ENCODE peak calls at places on chromosomes 13 and 19, in six cellular contexts. R is bronchial epithelial cell, Y is HFFc6, O is brain microvascular endothelial cell, H is progenitor cell of endocrine pancreas, V is WTC11. K is an unnamed sample.

GRCh38 chr19:50155520-50156109 is 7.5 kb downstream of the IZUMO2 start:
- DNase-seq in R (no peak), Y (no peak), O (no peak), H (no peak), V (peak), K (no peak)

GRCh38 chr13:27053235-27053884 is 118.3 kb downstream of the USP12 start:
- DNase-seq in R (no peak), Y (no peak), O (no peak), H (no peak), V (no peak), K (no peak)

GRCh38 chr13:73215807-73216206 is 157.0 kb downstream of the KLF5 start:
- DNase-seq in R (no peak), Y (peak), O (peak), H (no peak), V (no peak), K (no peak)

GRCh38 chr19:58084596-58085347 is 13.3 kb downstream of the ZSCAN18 start:
- DNase-seq in R (no peak), Y (no peak), O (no peak), H (no peak), V (no peak), K (no peak)

GRCh38 chr19:51186323-51186722 is 38.6 kb upstream of the CD33 start:
- DNase-seq in R (no peak), Y (no peak), O (no peak), H (no peak), V (no peak), K (no peak)

GRCh38 chr13:75637101-75637774 is 1.1 kb downstream of the LMO7 start:
- DNase-seq in R (no peak), Y (no peak), O (no peak), H (no peak), V (peak), K (no peak)

GRCh38 chr13:111202745-111203144 is 87.6 kb downstream of the ARHGEF7 start:
- DNase-seq in R (peak), Y (peak), O (peak), H (no peak), V (no peak), K (no peak)

GRCh38 chr19:2805991-2806649 is 13.5 kb upstream of the ZNF554 start:
- DNase-seq in R (no peak), Y (no peak), O (no peak), H (no peak), V (no peak), K (no peak)

GRCh38 chr13:79081942-79082341 is 324.1 kb downstream of the RBM26 start:
- DNase-seq in R (no peak), Y (no peak), O (no peak), H (no peak), V (no peak), K (no peak)

GRCh38 chr19:37304190-37304883 is 66.6 kb upstream of the ZNF527 start:
- DNase-seq in R (no peak), Y (no peak), O (no peak), H (peak), V (peak), K (no peak)

GRCh38 chr19:23971598-23971997 is 56.9 kb downstream of the ZNF726 start:
- DNase-seq in R (no peak), Y (no peak), O (no peak), H (no peak), V (no peak), K (no peak)

GRCh38 chr19:55678121-55678671 is 3.2 kb downstream of the EPN1 start:
- DNase-seq in R (no peak), Y (no peak), O (no peak), H (no peak), V (no peak), K (no peak)

GRCh38 chr13:32811297-32811800 is 204.9 kb upstream of the KL start:
- DNase-seq in R (peak), Y (peak), O (peak), H (no peak), V (no peak), K (no peak)

GRCh38 chr19:1512671-1513491 is at the start of gene ADAMTSL5:
- DNase-seq in R (peak), Y (peak), O (no peak), H (no peak), V (peak), K (no peak)

GRCh38 chr19:13038306-13039210 is 43.3 kb downstream of the NFIX start:
- DNase-seq in R (no peak), Y (no peak), O (no peak), H (no peak), V (no peak), K (no peak)

GRCh38 chr19:46639356-46640061 is 3.5 kb upstream of the GNG8 start:
- DNase-seq in R (no peak), Y (peak), O (no peak), H (no peak), V (no peak), K (no peak)

GRCh38 chr13:40084934-40085333 is 429.5 kb downstream of the COG6 start:
- DNase-seq in R (no peak), Y (no peak), O (no peak), H (no peak), V (no peak), K (no peak)

GRCh38 chr13:30307194-30307965 is at the start of gene KATNAL1:
- DNase-seq in R (peak), Y (peak), O (peak), H (peak), V (peak), K (peak)

GRCh38 chr13:99905224-99905623 is 66.3 kb downstream of the ZIC5 start:
- DNase-seq in R (no peak), Y (no peak), O (no peak), H (no peak), V (no peak), K (no peak)

GRCh38 chr19:45798995-45799517 is 6.4 kb upstream of the DMWD start:
- DNase-seq in R (peak), Y (peak), O (peak), H (peak), V (peak), K (no peak)

GRCh38 chr13:113805431-113806103 is 46.5 kb downstream of the TMEM255B start:
- DNase-seq in R (no peak), Y (no peak), O (no peak), H (no peak), V (peak), K (no peak)

GRCh38 chr19:38264486-38265212 is at the start of gene SPINT2:
- DNase-seq in R (no peak), Y (no peak), O (no peak), H (peak), V (peak), K (peak)

GRCh38 chr19:42553292-42554045 is 25.2 kb upstream of the CEACAM1 start:
- DNase-seq in R (peak), Y (peak), O (peak), H (no peak), V (no peak), K (no peak)

GRCh38 chr19:51799311-51799997 is 4.5 kb downstream of the FPR3 start:
- DNase-seq in R (peak), Y (peak), O (peak), H (no peak), V (no peak), K (peak)

GRCh38 chr13:104779311-104779710 is 1713.1 kb upstream of the SLC10A2 start:
- DNase-seq in R (peak), Y (no peak), O (peak), H (no peak), V (peak), K (no peak)

GRCh38 chr19:31276831-31277230 is 72.4 kb downstream of the TSHZ3 start:
- DNase-seq in R (no peak), Y (no peak), O (no peak), H (no peak), V (no peak), K (no peak)

GRCh38 chr19:5823579-5824281 is 15.8 kb downstream of the FUT6 start:
- DNase-seq in R (no peak), Y (no peak), O (no peak), H (no peak), V (peak), K (no peak)

GRCh38 chr19:835201-835810 is 5.5 kb upstream of the PRTN3 start:
- DNase-seq in R (no peak), Y (no peak), O (no peak), H (no peak), V (no peak), K (no peak)

GRCh38 chr19:44303976-44304568 is 753 bp downstream of the ZNF235 start:
- DNase-seq in R (peak), Y (peak), O (peak), H (no peak), V (no peak), K (no peak)

GRCh38 chr19:47357788-47358680 is 8.9 kb downstream of the DHX34 start:
- DNase-seq in R (no peak), Y (no peak), O (peak), H (no peak), V (peak), K (no peak)

GRCh38 chr13:77014906-77015685 is 11.9 kb downstream of the FBXL3 start:
- DNase-seq in R (no peak), Y (no peak), O (no peak), H (no peak), V (no peak), K (no peak)

GRCh38 chr19:29521291-29522075 is 4.3 kb upstream of the VSTM2B start:
- DNase-seq in R (no peak), Y (no peak), O (no peak), H (no peak), V (no peak), K (no peak)

GRCh38 chr13:75947448-75947847 is 311.3 kb downstream of the LMO7 start:
- DNase-seq in R (no peak), Y (no peak), O (no peak), H (no peak), V (no peak), K (no peak)

GRCh38 chr13:42532561-42533335 is 41.2 kb upstream of the TNFSF11 start:
- DNase-seq in R (no peak), Y (no peak), O (no peak), H (no peak), V (no peak), K (no peak)

GRCh38 chr19:42323852-42324654 is 1.4 kb upstream of the MEGF8 start:
- DNase-seq in R (no peak), Y (no peak), O (no peak), H (no peak), V (peak), K (no peak)

GRCh38 chr13:50341526-50341925 is 326.3 kb downstream of the KCNRG start:
- DNase-seq in R (no peak), Y (no peak), O (no peak), H (no peak), V (no peak), K (no peak)

GRCh38 chr13:112779856-112780604 is 90.2 kb downstream of the ATP11A start:
- DNase-seq in R (no peak), Y (no peak), O (no peak), H (no peak), V (peak), K (no peak)

GRCh38 chr13:51542358-51542972 is 41.8 kb upstream of the WDFY2 start:
- DNase-seq in R (no peak), Y (no peak), O (no peak), H (no peak), V (peak), K (no peak)

GRCh38 chr19:42246143-42246868 is 3.9 kb upstream of the GSK3A start:
- DNase-seq in R (peak), Y (peak), O (peak), H (no peak), V (peak), K (no peak)

K was measured in CMK.